ENCODE peak calls at places on chromosomes 3 and 15, in eight cellular contexts. Q, V, D, T, M, J, E and K are unnamed samples.

GRCh38 chr15:28935316-28935715 is 49.5 kb downstream of the APBA2 start:
- DNase-seq in D (no peak), V (no peak), M (no peak), E (no peak), J (no peak), Q (no peak), T (no peak), K (no peak)

GRCh38 chr3:124172846-124173245 is 180.9 kb upstream of the ROPN1 start:
- DNase-seq in T (no peak), D (no peak), V (no peak), J (no peak), M (no peak), Q (no peak), E (no peak), K (no peak)

GRCh38 chr3:72679540-72680198 is 168.6 kb downstream of the SHQ1 start:
- DNase-seq in M (no peak), T (no peak), D (no peak), Q (no peak), J (no peak), V (no peak), E (no peak), K (no peak)

GRCh38 chr15:57100136-57100539 is 181.7 kb downstream of the TCF12 start:
- DNase-seq in M (no peak), T (no peak), J (no peak), Q (no peak), E (no peak), V (no peak), D (no peak), K (no peak)

GRCh38 chr3:39524107-39524506 is 56.6 kb downstream of the MOBP start:
- DNase-seq in E (no peak), T (no peak), J (no peak), M (no peak), Q (no peak), V (no peak), D (no peak), K (no peak)

GRCh38 chr15:50224606-50225005 is 40.9 kb downstream of the HDC start:
- DNase-seq in V (no peak), J (no peak), D (no peak), M (no peak), Q (no peak), T (no peak), E (no peak), K (no peak)

GRCh38 chr3:25021816-25022215 is 406.2 kb upstream of the RARB start:
- DNase-seq in M (no peak), T (no peak), V (no peak), Q (no peak), J (no peak), E (peak), D (no peak), K (no peak)

GRCh38 chr3:96209703-96210102 is 604.7 kb upstream of the EPHA6 start:
- DNase-seq in M (no peak), J (no peak), Q (no peak), T (no peak), D (no peak), E (no peak), V (no peak), K (no peak)

GRCh38 chr15:70318996-70319465 is 221.3 kb upstream of the TLE3 start:
- DNase-seq in V (no peak), D (no peak), J (no peak), M (no peak), E (peak), Q (no peak), T (no peak), K (no peak)